ENCODE peak calls at places on chromosome 21, in four cellular contexts. R is astrocyte of the spinal cord, B is sigmoid colon, P is MM.1S. L is an unnamed sample.

GRCh38 chr21:14734191-14734590 is 188.1 kb upstream of the SAMSN1 start:
- DNase-seq in R (no peak), P (no peak), B (no peak), L (no peak)

GRCh38 chr21:31967334-31967733 is 94.5 kb downstream of the HUNK start:
- DNase-seq in B (no peak), R (no peak), P (no peak), L (no peak)

GRCh38 chr21:29477941-29478340 is 179.2 kb downstream of the BACH1 start:
- DNase-seq in P (no peak), R (peak; percentile 81), B (no peak), L (no peak)

GRCh38 chr21:44003307-44003966 is 8.7 kb upstream of the TRAPPC10 start:
- DNase-seq in B (no peak), P (no peak), R (no peak), L (no peak)

GRCh38 chr21:42316891-42317290 is 1.7 kb upstream of the TFF3 start:
- DNase-seq in P (no peak), B (no peak), R (no peak), L (no peak)

GRCh38 chr21:33455858-33456446 is 23.8 kb downstream of the TMEM50B start:
- DNase-seq in B (no peak), P (no peak), R (no peak), L (no peak)

GRCh38 chr21:36699026-36699545 is at the start of gene SIM2:
- DNase-seq in B (no peak), R (no peak), P (no peak), L (peak; percentile 62)

GRCh38 chr21:45208627-45208951 is 79.1 kb downstream of the POFUT2 start:
- DNase-seq in R (peak; percentile 34), P (no peak), B (no peak), L (no peak)

GRCh38 chr21:38911523-38912354 is 106.0 kb downstream of the ETS2 start:
- DNase-seq in P (no peak), B (no peak), R (no peak), L (no peak)

GRCh38 chr21:36571556-36571955 is 91.6 kb upstream of the CLDN14 start:
- DNase-seq in P (no peak), B (no peak), R (no peak), L (no peak)

GRCh38 chr21:37855568-37856391 is 60.5 kb downstream of the KCNJ6 start:
- DNase-seq in B (no peak), P (no peak), R (peak; percentile 69), L (no peak)

GRCh38 chr21:31901342-31901741 is 28.5 kb downstream of the HUNK start:
- DNase-seq in R (no peak), B (no peak), P (no peak), L (no peak)

GRCh38 chr21:44773291-44773932 is 28.2 kb downstream of the UBE2G2 start:
- DNase-seq in B (no peak), P (no peak), R (peak; percentile 4), L (no peak)

GRCh38 chr21:37008705-37009104 is 2.2 kb downstream of the RIPPLY3 start:
- DNase-seq in P (no peak), B (no peak), R (no peak), L (no peak)

DNA sequence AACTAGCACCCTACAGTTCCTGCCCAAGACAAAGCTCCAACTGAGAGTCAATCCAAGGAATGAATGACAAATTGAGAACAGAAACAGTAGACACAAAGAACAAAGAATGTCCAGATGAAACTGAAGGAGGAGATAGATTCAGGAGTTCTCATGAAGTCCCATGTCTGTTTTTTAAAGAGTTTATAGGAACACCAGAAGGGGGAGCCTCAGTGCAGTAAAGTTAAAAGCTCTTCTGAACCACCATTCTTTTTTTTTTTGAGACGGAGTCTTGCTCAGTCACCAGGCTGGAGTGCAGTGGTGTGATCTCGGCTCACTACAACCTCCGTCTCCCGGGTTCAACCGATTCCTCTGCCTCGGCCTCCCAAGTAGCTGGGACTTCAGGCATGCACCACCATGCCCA is 323.6 kb downstream of the MRPL39 start:
- DNase-seq in R (peak; percentile 37), B (no peak), P (peak; percentile 59), L (peak; percentile 36)
- TF ChIP-seq CTCF in R (peak; percentile 51), B (no peak), P (peak; percentile 56), L (peak; percentile 27)

DNA sequence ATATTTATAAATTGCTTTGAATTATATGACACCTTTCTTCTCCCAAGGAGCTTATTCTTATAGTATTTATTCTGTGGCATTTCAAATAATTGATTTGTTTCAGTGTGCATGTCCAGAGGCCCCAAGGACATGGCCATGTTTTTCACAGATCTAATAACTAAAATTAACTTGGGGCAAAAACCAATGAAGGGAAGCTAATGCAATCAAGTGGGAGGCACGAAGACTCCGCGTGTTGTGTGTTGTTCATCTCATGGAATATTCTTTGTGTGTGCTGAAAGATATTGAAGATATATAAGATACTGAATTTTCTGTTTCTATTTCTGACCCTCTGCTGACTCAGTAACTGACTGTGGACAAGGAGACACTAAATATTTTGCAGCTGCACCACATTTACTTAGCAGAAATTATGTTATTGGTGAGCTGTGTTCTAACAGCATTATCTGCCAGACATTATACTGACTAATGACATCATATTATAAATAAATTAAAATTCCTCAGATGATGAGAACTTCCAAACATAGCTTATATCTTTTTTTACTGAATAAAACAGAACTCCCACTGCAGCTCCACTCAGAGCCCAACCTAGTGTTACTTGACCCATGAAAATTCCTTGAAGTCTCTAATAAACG is 519.3 kb upstream of the CXADR start:
- DNase-seq in B (no peak), P (no peak), R (no peak), L (no peak)
- TF ChIP-seq CTCF in B (no peak), P (no peak), R (no peak), L (no peak)

GRCh38 chr21:34688145-34688544 is 19.4 kb downstream of the CLIC6 start:
- DNase-seq in B (no peak), R (peak; percentile 52), P (no peak), L (peak; percentile 71)
- TF ChIP-seq CTCF in B (no peak), R (peak; percentile 81), P (no peak), L (peak; percentile 42)

GRCh38 chr21:27804515-27804914 is 837.6 kb upstream of the ADAMTS5 start:
- DNase-seq in B (no peak), P (no peak), R (no peak), L (no peak)

GRCh38 chr21:27799861-27800260 is 833.0 kb upstream of the ADAMTS5 start:
- DNase-seq in R (no peak), P (no peak), B (no peak), L (no peak)

GRCh38 chr21:27803571-27803970 is 836.7 kb upstream of the ADAMTS5 start:
- DNase-seq in P (no peak), B (no peak), R (no peak), L (no peak)

GRCh38 chr21:27805696-27806095 is 838.8 kb upstream of the ADAMTS5 start:
- DNase-seq in P (no peak), R (no peak), B (no peak), L (no peak)

GRCh38 chr21:27802816-27803475 is 836.1 kb upstream of the ADAMTS5 start:
- DNase-seq in B (no peak), R (peak; percentile 38), P (peak; percentile 67), L (peak; percentile 57)
- TF ChIP-seq CTCF in B (no peak), R (peak; percentile 74), P (peak; percentile 85), L (peak; percentile 67)